ENCODE peak calls at places on chromosomes 12 and 14, in five cellular contexts. T, R, P, H and O are unnamed samples.

GRCh38 chr14:29663281-29663801 is 264.3 kb downstream of the PRKD1 start:
- DNase-seq in T (no peak), P (no peak), R (no peak), H (peak; percentile 38), O (no peak)

GRCh38 chr12:62758216-62758615 is 176.7 kb downstream of the PPM1H start:
- DNase-seq in T (no peak), R (peak; percentile 57), P (no peak), H (no peak), O (no peak)

GRCh38 chr12:69689638-69690037 is 9.5 kb downstream of the BEST3 start:
- DNase-seq in T (no peak), R (no peak), H (no peak), P (no peak), O (no peak)

GRCh38 chr12:57881035-57881973 is 34.8 kb upstream of the CTDSP2 start:
- DNase-seq in P (no peak), H (no peak), R (no peak), T (no peak), O (peak; percentile 90)

GRCh38 chr12:118981285-118982201 is at the start of gene SRRM4:
- DNase-seq in R (no peak), P (no peak), T (no peak), H (peak; percentile 92), O (no peak)

GRCh38 chr12:110780448-110780847 is 37.8 kb upstream of the PPP1CC start:
- DNase-seq in T (no peak), R (no peak), H (no peak), P (no peak), O (no peak)

GRCh38 chr14:38290601-38291190 is 34.8 kb upstream of the CLEC14A start:
- DNase-seq in H (no peak), P (peak; percentile 93), T (no peak), R (peak; percentile 82), O (peak; percentile 18)

GRCh38 chr14:103607039-103607668 is 21.9 kb upstream of the KLC1 start:
- DNase-seq in P (peak; percentile 10), H (peak; percentile 47), T (peak; percentile 34), R (peak; percentile 66), O (peak; percentile 57)

GRCh38 chr14:95535226-95536021 is 574 bp downstream of the GLRX5 start:
- DNase-seq in H (peak; percentile 34), P (no peak), T (no peak), R (no peak), O (peak; percentile 15)

GRCh38 chr12:40149673-40150260 is 43.9 kb upstream of the SLC2A13 start:
- DNase-seq in T (no peak), P (peak; percentile 60), H (no peak), R (peak; percentile 37), O (peak; percentile 28)

GRCh38 chr14:68513838-68514610 is 278.8 kb downstream of the ZFP36L1 start:
- DNase-seq in P (peak; percentile 31), R (no peak), H (no peak), T (no peak), O (no peak)

GRCh38 chr12:122023339-122024131 is 1.9 kb downstream of the BCL7A start:
- DNase-seq in T (peak; percentile 78), P (peak; percentile 49), R (peak; percentile 92), H (peak; percentile 44), O (peak; percentile 36)

GRCh38 chr12:111201036-111201435 is 167.9 kb downstream of the PHETA1 start:
- DNase-seq in H (peak; percentile 38), R (no peak), P (no peak), T (no peak), O (no peak)

GRCh38 chr12:116150452-116150851 is 127.0 kb downstream of the MED13L start:
- DNase-seq in R (no peak), T (no peak), H (no peak), P (no peak), O (no peak)

GRCh38 chr12:96850676-96851075 is 56.4 kb upstream of the NEDD1 start:
- DNase-seq in T (no peak), P (no peak), R (no peak), H (no peak), O (no peak)